ENCODE peak calls at places on chromosomes 3 and 15, in eight cellular contexts. X is tibial artery; N is GM12878; W is substantia nigra; J is aorta; A is stomach; V is CD8-positive, alpha-beta T cell; L is heart left ventricle. O is an unnamed sample.

GRCh38 chr3:54621181-54621580 is 306.7 kb downstream of the LRTM1 start:
- DNase-seq in X (no peak), J (no peak), N (no peak), L (no peak), V (no peak), W (peak), A (no peak), O (no peak)

GRCh38 chr3:13648744-13649096 is 99.8 kb downstream of the FBLN2 start:
- DNase-seq in A (no peak), L (no peak), W (no peak), N (no peak), J (no peak), V (no peak), X (no peak), O (no peak)

GRCh38 chr15:79172801-79173460 is 82.4 kb upstream of the RASGRF1 start:
- DNase-seq in X (no peak), V (no peak), W (no peak), A (no peak), L (no peak), N (no peak), J (no peak), O (no peak)

GRCh38 chr3:32391643-32392529 is at the start of gene CMTM7:
- DNase-seq in V (peak), N (no peak), J (peak), X (peak), W (peak), L (peak), A (peak), O (peak)

GRCh38 chr3:10286596-10287295 is 6.0 kb downstream of the GHRL start:
- DNase-seq in V (no peak), J (peak), W (peak), N (no peak), L (no peak), A (no peak), X (peak), O (no peak)

GRCh38 chr3:170953736-170954135 is 45.3 kb upstream of the EIF5A2 start:
- DNase-seq in L (no peak), N (no peak), J (no peak), W (peak), V (no peak), A (no peak), X (no peak), O (peak)

GRCh38 chr3:99330281-99330680 is 308.1 kb upstream of the COL8A1 start:
- DNase-seq in J (no peak), A (no peak), L (no peak), X (no peak), V (no peak), N (no peak), W (no peak), O (no peak)

GRCh38 chr3:13391308-13391707 is 28.8 kb downstream of the NUP210 start:
- DNase-seq in L (no peak), N (no peak), W (no peak), J (no peak), X (no peak), V (peak), A (no peak), O (no peak)

GRCh38 chr15:43293402-43293801 is 26.7 kb upstream of the TGM5 start:
- DNase-seq in W (no peak), A (no peak), L (no peak), X (no peak), V (no peak), N (no peak), J (no peak), O (no peak)

GRCh38 chr3:123656691-123657090 is 71.8 kb upstream of the HACD2 start:
- DNase-seq in W (no peak), X (no peak), J (no peak), L (no peak), N (no peak), V (no peak), A (no peak), O (no peak)

GRCh38 chr3:123546133-123546755 is 38.6 kb downstream of the HACD2 start:
- DNase-seq in J (no peak), L (no peak), X (no peak), V (no peak), A (no peak), W (no peak), N (no peak), O (no peak)

GRCh38 chr15:88272421-88272820 is 15.9 kb upstream of the NTRK3 start:
- DNase-seq in X (no peak), N (no peak), A (no peak), W (no peak), J (no peak), L (no peak), V (no peak), O (no peak)

GRCh38 chr3:38579551-38580449 is 69.7 kb downstream of the SCN5A start:
- DNase-seq in J (no peak), L (peak), X (peak), V (no peak), A (peak), W (peak), N (peak), O (no peak)

GRCh38 chr3:187403768-187404270 is 35.6 kb downstream of the RTP4 start:
- DNase-seq in V (no peak), W (no peak), J (no peak), X (peak), A (no peak), L (no peak), N (no peak), O (no peak)

GRCh38 chr3:13866406-13866965 is 13.4 kb downstream of the WNT7A start:
- DNase-seq in J (no peak), L (no peak), X (no peak), W (no peak), V (peak), A (no peak), N (no peak), O (no peak)

GRCh38 chr15:36951747-36952247 is 148.6 kb downstream of the MEIS2 start:
- DNase-seq in X (no peak), W (no peak), L (no peak), A (no peak), V (no peak), N (no peak), J (no peak), O (no peak)

GRCh38 chr15:90710436-90710835 is 6.7 kb upstream of the BLM start:
- DNase-seq in W (no peak), X (no peak), N (no peak), L (no peak), A (no peak), J (no peak), V (no peak), O (no peak)

GRCh38 chr15:34109775-34110663 is 8.1 kb downstream of the PGBD4 start:
- DNase-seq in V (no peak), L (no peak), W (no peak), X (no peak), N (no peak), J (no peak), A (no peak), O (no peak)

GRCh38 chr3:124834723-124835718 is 52.1 kb downstream of the ITGB5 start:
- DNase-seq in L (peak), V (peak), J (peak), N (peak), W (no peak), X (peak), A (peak), O (no peak)

GRCh38 chr3:172194702-172195392 is 155.5 kb downstream of the FNDC3B start:
- DNase-seq in X (no peak), A (no peak), V (no peak), W (no peak), L (no peak), J (no peak), N (no peak), O (no peak)

GRCh38 chr3:52536369-52537164 is at the start of gene UQCC5:
- DNase-seq in L (peak), N (peak), W (peak), V (peak), J (peak), X (peak), A (peak), O (no peak)

GRCh38 chr3:52535411-52536111 is 844 bp upstream of the UQCC5 start:
- DNase-seq in W (no peak), V (no peak), J (no peak), N (no peak), A (no peak), X (no peak), L (no peak), O (no peak)

GRCh38 chr3:52537165-52537635 is 795 bp downstream of the UQCC5 start:
- DNase-seq in A (no peak), X (no peak), J (no peak), V (no peak), W (no peak), N (no peak), L (no peak), O (no peak)

GRCh38 chr3:52534281-52535183 is 875 bp upstream of the NT5DC2 start:
- DNase-seq in X (no peak), V (no peak), A (peak), N (no peak), J (peak), L (no peak), W (no peak), O (no peak)

DNA sequence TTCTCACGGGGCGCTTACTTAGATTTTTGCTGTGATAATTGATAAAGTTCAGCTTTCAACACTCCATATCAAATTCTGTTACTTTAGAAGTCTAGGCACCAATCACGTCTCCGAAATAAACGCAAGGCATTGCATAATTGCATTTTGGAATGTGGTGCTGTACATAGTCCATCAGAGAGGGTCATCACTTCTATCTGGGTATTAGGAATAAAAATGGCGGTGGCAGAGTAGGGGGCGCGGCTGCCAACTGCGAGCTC is 365 bp upstream of the UQCC5 start:
- DNase-seq in N (no peak), L (no peak), V (no peak), X (no peak), A (no peak), J (no peak), W (no peak), O (no peak)
- H3K27ac ChIP-seq in N (no peak), L (peak), V (no peak), X (peak), A (peak), J (no peak), W (peak), O (peak)

DNA sequence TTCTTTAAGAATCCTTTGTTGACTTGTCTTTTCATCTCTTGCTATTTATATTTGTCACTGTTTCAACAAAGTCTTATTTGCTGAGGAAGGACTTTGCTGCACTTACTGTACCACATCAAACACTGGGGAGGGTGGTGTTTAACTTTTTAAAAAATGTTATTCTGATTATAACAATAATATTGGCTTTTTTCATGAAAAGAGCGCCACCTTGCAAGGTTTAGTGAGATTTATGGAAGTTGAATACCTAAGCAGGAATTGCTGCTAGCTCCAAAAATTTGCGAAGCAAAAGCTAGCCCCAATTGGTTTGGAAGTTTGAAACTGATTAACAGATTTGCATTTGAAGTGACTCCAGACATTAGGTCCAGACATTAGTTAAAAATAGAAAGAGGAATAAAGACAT is 6.7 kb downstream of the ZIC1 start:
- DNase-seq in N (no peak), X (no peak), L (no peak), W (no peak), V (no peak), J (no peak), A (no peak), O (no peak)
- H3K27ac ChIP-seq in N (no peak), X (no peak), L (no peak), W (no peak), V (no peak), J (no peak), A (no peak), O (no peak)

GRCh38 chr3:169869484-169870304 is at the start of gene LRRC31:
- DNase-seq in W (no peak), N (no peak), X (no peak), L (no peak), J (no peak), A (no peak), V (no peak), O (no peak)
- H3K27ac ChIP-seq in W (no peak), N (no peak), X (no peak), L (no peak), J (no peak), A (peak), V (no peak), O (no peak)

DNA sequence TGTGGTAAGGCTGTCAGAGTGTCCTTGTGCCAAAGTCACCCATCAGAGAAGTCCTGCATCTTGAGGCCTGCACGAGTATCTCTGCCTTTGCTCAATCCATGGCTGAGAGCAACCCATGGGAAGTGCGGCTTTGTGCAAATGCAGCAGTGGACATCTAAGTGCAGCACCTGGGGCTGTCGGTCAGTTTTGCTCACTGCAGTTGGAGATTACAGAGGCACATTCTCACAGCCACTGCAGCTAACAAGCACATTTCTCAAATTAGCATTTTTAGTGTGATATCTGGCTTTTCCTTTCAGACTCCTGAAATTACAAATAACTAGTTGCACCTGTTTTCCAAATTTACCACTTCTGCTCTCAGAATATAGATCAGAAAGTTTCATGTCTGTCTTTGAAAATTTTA is 81.5 kb upstream of the DAZL start:
- DNase-seq in W (no peak), J (no peak), X (no peak), L (no peak), V (no peak), A (no peak), N (no peak), O (no peak)
- H3K27ac ChIP-seq in W (no peak), J (no peak), X (no peak), L (no peak), V (no peak), A (no peak), N (no peak), O (no peak)

GRCh38 chr3:58537412-58538301 is 667 bp upstream of the ACOX2 start:
- DNase-seq in A (peak), N (no peak), L (no peak), V (no peak), W (no peak), X (no peak), J (no peak), O (no peak)

GRCh38 chr3:58532794-58533220 is 4.2 kb downstream of the ACOX2 start:
- DNase-seq in N (peak), X (peak), L (peak), V (peak), J (peak), A (peak), W (peak), O (peak)

GRCh38 chr3:58536501-58537411 is at the start of gene ACOX2:
- DNase-seq in W (peak), X (peak), V (no peak), J (peak), N (no peak), L (peak), A (peak), O (no peak)

GRCh38 chr3:58534592-58535494 is 2.1 kb downstream of the ACOX2 start:
- DNase-seq in V (no peak), J (no peak), L (no peak), W (no peak), A (no peak), X (no peak), N (no peak), O (no peak)

GRCh38 chr3:58535531-58536500 is 1.2 kb downstream of the ACOX2 start:
- DNase-seq in L (no peak), J (no peak), A (peak), X (no peak), V (no peak), N (no peak), W (no peak), O (no peak)
- H3K27ac ChIP-seq in L (peak), J (no peak), A (peak), X (peak), V (no peak), N (no peak), W (no peak), O (no peak)

DNA sequence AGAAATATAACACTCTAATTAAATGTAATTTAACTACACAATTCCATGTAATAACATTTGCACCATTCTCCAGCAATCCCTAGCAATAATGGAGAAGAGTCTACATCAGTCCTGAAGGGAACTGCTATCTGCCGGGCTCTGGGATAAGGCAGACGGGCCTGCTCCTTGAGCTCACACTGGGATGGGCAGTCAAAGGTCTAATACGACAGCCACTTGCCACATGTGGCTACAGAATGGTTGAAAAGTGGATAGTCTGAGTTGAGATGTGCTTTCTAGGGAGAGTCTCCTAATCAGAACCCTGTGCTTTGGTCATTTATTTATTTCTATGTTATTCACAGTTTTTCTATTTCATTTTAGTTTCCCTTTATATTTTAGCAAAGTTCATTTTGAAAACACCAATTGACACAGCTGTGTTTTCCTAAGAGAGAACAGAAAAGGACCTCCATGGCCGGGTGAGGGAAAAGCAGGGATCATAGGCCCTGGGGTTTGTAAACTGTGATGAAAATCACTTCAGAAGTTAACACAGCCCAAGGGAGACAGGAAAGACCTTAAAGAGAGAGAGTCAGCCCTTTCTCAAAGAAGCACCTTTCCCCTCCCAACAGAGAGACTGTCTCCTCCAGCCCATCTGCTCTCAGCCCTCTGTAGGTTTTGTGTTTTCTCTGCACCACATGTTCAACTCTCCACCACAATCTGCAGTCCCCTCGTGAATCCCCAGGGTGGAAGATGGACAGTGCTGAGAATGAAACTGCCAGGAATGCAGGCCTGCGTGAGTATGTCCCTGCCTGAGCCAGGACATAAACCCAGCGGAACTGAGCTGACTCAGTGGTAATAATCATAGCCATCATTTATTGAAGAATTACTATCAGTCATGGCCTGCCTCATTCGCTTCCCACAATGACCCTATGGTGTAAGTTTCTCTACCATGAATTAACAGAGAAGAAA is 11.6 kb downstream of the FSIP1 start:
- DNase-seq in J (no peak), W (no peak), V (no peak), L (no peak), A (no peak), X (peak), N (no peak), O (no peak)
- H3K27ac ChIP-seq in J (no peak), W (no peak), V (no peak), L (peak), A (peak), X (peak), N (no peak), O (no peak)

GRCh38 chr15:93861956-93862741 is 369.2 kb upstream of the MCTP2 start:
- DNase-seq in L (peak), X (peak), J (peak), N (no peak), V (no peak), A (no peak), W (peak), O (no peak)
- H3K27ac ChIP-seq in L (peak), X (no peak), J (no peak), N (no peak), V (no peak), A (peak), W (no peak), O (no peak)

DNA sequence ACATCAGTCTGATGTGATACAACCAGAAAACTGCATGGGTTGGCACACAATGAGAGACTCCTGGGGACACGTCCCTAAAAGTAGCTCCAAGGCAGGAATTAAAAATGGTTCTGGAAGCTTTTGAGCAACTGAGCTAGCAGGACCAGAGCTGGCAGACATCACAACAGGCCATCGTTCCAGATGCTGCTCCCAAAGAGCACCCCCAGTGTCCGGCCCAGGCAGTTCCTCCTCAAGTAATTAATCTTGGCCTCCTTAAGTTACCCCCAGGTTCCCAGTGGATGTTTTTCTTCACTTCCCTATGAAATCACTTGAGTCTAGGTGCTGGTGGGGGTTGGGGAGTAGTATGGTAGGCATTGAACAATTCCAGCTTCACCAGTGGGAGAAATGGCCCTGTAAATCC is 711.6 kb downstream of the MECOM start:
- DNase-seq in X (no peak), J (no peak), V (no peak), N (no peak), L (no peak), A (no peak), W (no peak), O (no peak)
- H3K27ac ChIP-seq in X (no peak), J (no peak), V (no peak), N (no peak), L (no peak), A (no peak), W (no peak), O (no peak)

GRCh38 chr3:87336761-87337160 is 60.4 kb upstream of the POU1F1 start:
- DNase-seq in N (no peak), L (no peak), X (no peak), W (no peak), J (no peak), V (no peak), A (no peak), O (no peak)

GRCh38 chr3:87335931-87336330 is 59.5 kb upstream of the POU1F1 start:
- DNase-seq in A (no peak), W (no peak), X (no peak), J (no peak), V (no peak), N (no peak), L (no peak), O (no peak)

GRCh38 chr3:87329065-87329464 is 52.7 kb upstream of the POU1F1 start:
- DNase-seq in J (no peak), X (no peak), L (no peak), N (no peak), A (no peak), W (no peak), V (no peak), O (no peak)

GRCh38 chr3:87332789-87333188 is 56.4 kb upstream of the POU1F1 start:
- DNase-seq in L (no peak), X (no peak), N (no peak), W (no peak), J (no peak), V (no peak), A (no peak), O (no peak)

DNA sequence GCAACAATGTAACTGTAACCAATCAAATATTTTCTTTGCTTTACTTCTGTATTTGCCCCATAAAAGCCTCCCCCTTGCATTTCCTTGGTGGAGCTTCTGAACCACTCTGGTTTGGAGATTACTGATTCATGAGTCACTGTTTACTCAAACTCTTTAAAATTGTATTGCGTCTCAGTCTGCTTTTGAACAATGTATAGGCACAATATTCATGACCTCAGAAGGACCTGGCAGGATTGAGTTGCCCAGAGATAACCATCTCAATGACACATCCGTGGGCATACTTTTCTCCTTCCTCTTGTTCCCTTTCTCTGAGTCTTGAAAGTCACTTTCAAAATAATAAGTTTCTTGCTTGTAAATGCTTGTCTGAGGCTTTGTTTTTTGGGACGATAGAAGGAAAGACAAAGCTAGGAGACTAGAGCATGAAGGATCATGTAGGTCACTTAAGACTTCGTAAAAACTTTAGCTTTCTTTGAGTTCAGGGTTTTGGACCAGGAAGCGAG is 57.1 kb upstream of the POU1F1 start:
- DNase-seq in N (no peak), J (no peak), A (no peak), W (no peak), X (no peak), V (no peak), L (no peak), O (no peak)
- H3K27ac ChIP-seq in N (no peak), J (no peak), A (no peak), W (no peak), X (no peak), V (no peak), L (no peak), O (no peak)